ENCODE peak calls at places on chromosomes 4 and X, in ten cellular contexts. Q is pancreas, M is Calu3, G is fibroblast of lung, S is foreskin keratinocyte, K is testis, F is psoas muscle, O is HFF-Myc, N is fibroblast of the aortic adventitia, D is lung. H is an unnamed sample.

GRCh38 chrX:136546369-136546768 is 14.4 kb downstream of the VGLL1 start:
- DNase-seq in Q (no peak), M (no peak), G (no peak), S (no peak), K (no peak), F (no peak), O (no peak), N (no peak), D (no peak), H (no peak)

GRCh38 chr4:82753725-82754410 is 44.7 kb downstream of the SCD5 start:
- DNase-seq in Q (no peak), M (no peak), G (peak; percentile 36), S (peak; percentile 72), K (peak; percentile 41), F (peak; percentile 25), O (no peak), N (peak; percentile 61), D (no peak), H (no peak)

GRCh38 chr4:8589336-8589735 is 3.2 kb upstream of the CPZ start:
- DNase-seq in Q (no peak), M (no peak), G (no peak), S (no peak), K (no peak), F (no peak), O (no peak), N (no peak), D (no peak), H (no peak)

GRCh38 chrX:68721991-68722860 is 74.8 kb downstream of the STARD8 start:
- DNase-seq in Q (no peak), M (no peak), G (no peak), S (no peak), K (no peak), F (no peak), O (no peak), N (no peak), D (no peak), H (no peak)

GRCh38 chrX:131979116-131979515 is 44.0 kb upstream of the STK26 start:
- DNase-seq in Q (no peak), M (no peak), G (no peak), S (no peak), K (no peak), F (no peak), O (no peak), N (no peak), D (no peak), H (no peak)

GRCh38 chrX:146956760-146957159 is 142.2 kb upstream of the CXorf51A start:
- DNase-seq in Q (no peak), M (no peak), G (no peak), S (no peak), K (no peak), F (no peak), O (no peak), N (no peak), D (no peak), H (no peak)

GRCh38 chr4:41579043-41579442 is 41.1 kb downstream of the LIMCH1 start:
- DNase-seq in Q (no peak), M (no peak), G (no peak), S (no peak), K (no peak), F (no peak), O (no peak), N (no peak), D (no peak), H (no peak)

GRCh38 chrX:46569621-46570020 is 3.9 kb upstream of the CHST7 start:
- DNase-seq in Q (no peak), M (no peak), G (no peak), S (no peak), K (no peak), F (no peak), O (no peak), N (no peak), D (no peak), H (no peak)

GRCh38 chr4:112318239-112319142 is 21.3 kb downstream of the ALPK1 start:
- DNase-seq in Q (no peak), M (no peak), G (no peak), S (no peak), K (no peak), F (no peak), O (no peak), N (no peak), D (no peak), H (peak; percentile 44)

GRCh38 chrX:24877854-24878650 is 137.7 kb downstream of the ARX start:
- DNase-seq in Q (no peak), M (no peak), G (no peak), S (no peak), K (no peak), F (no peak), O (no peak), N (no peak), D (no peak), H (peak; percentile 4)

GRCh38 chrX:38929966-38930421 is 128.7 kb downstream of the MID1IP1 start:
- DNase-seq in Q (no peak), M (no peak), G (peak; percentile 63), S (peak; percentile 68), K (no peak), F (peak; percentile 19), O (peak; percentile 10), N (peak; percentile 75), D (no peak), H (no peak)

GRCh38 chr4:101818362-101818761 is 27.8 kb downstream of the BANK1 start:
- DNase-seq in Q (no peak), M (no peak), G (no peak), S (no peak), K (no peak), F (no peak), O (no peak), N (peak; percentile 56), D (no peak), H (no peak)

GRCh38 chrX:17750436-17750835 is 13.1 kb downstream of the SCML1 start:
- DNase-seq in Q (no peak), M (no peak), G (no peak), S (no peak), K (no peak), F (no peak), O (no peak), N (no peak), D (no peak), H (no peak)

GRCh38 chr4:46254788-46255187 is 130.9 kb upstream of the GABRG1 start:
- DNase-seq in Q (no peak), M (no peak), G (peak; percentile 17), S (peak; percentile 10), K (no peak), F (no peak), O (no peak), N (no peak), D (no peak), H (no peak)

GRCh38 chrX:153981771-153982533 is 9.4 kb downstream of the TMEM187 start:
- DNase-seq in Q (peak; percentile 50), M (no peak), G (no peak), S (no peak), K (peak; percentile 78), F (peak; percentile 53), O (no peak), N (no peak), D (no peak), H (no peak)

GRCh38 chrX:111492085-111492484 is 19.4 kb upstream of the SERTM2 start:
- DNase-seq in Q (no peak), M (no peak), G (no peak), S (no peak), K (no peak), F (no peak), O (no peak), N (no peak), D (no peak), H (no peak)

GRCh38 chr4:153495480-153496206 is 29.5 kb downstream of the TMEM131L start:
- DNase-seq in Q (no peak), M (no peak), G (no peak), S (peak; percentile 93), K (no peak), F (no peak), O (no peak), N (no peak), D (no peak), H (no peak)

GRCh38 chrX:11698747-11699146 is 33.0 kb upstream of the ARHGAP6 start:
- DNase-seq in Q (no peak), M (no peak), G (peak; percentile 27), S (no peak), K (no peak), F (no peak), O (no peak), N (peak; percentile 63), D (no peak), H (no peak)

GRCh38 chr4:185457136-185457535 is 14.4 kb downstream of the CCDC110 start:
- DNase-seq in Q (peak; percentile 46), M (no peak), G (no peak), S (no peak), K (no peak), F (no peak), O (no peak), N (no peak), D (no peak), H (no peak)

DNA sequence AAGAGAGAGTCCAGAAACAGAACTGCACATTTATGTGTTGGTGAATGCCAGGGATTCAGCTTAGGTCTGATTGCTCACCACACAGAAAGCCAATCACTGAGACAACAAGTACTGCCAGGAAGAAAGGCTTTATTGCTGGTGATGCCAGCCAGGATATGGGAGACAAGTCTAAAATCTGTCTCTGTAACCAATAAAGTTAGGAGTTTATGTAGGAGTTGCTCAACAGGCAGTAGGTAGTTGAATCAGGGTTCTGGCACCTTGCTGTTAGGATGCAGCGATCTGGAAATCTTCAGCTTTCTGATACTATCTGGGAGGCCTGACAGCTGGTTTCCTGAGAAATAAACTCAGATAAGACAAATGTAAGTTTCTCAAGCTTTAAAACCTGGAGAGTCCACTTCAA is 120.2 kb upstream of the ENPP6 start:
- DNase-seq in Q (no peak), M (no peak), G (no peak), S (no peak), K (no peak), F (no peak), O (no peak), N (peak; percentile 35), D (no peak), H (no peak)
- TF ChIP-seq CTCF in Q (no peak), M (no peak), G (no peak), S (no peak), K (no peak), F (no peak), O (no peak), N (no peak), D (no peak), H (no peak)

GRCh38 chr4:52105276-52105675 is 54.2 kb downstream of the SPATA18 start:
- DNase-seq in Q (no peak), M (no peak), G (no peak), S (no peak), K (no peak), F (no peak), O (no peak), N (no peak), D (no peak), H (no peak)
- TF ChIP-seq CTCF in Q (no peak), M (no peak), G (no peak), S (no peak), K (no peak), F (no peak), O (no peak), N (no peak), D (no peak), H (no peak)

GRCh38 chr4:140049924-140050681 is 103.9 kb downstream of the MAML3 start:
- DNase-seq in Q (no peak), M (no peak), G (peak; percentile 64), S (no peak), K (peak; percentile 32), F (no peak), O (no peak), N (peak; percentile 54), D (no peak), H (peak; percentile 31)
- TF ChIP-seq CTCF in Q (no peak), M (peak; percentile 18), G (peak; percentile 21), S (peak; percentile 53), K (no peak), F (peak; percentile 23), O (peak; percentile 43), N (peak; percentile 36), D (no peak), H (peak; percentile 12)

GRCh38 chr4:151455212-151455611 is 46.2 kb downstream of the FHIP1A start:
- DNase-seq in Q (no peak), M (no peak), G (no peak), S (no peak), K (no peak), F (no peak), O (no peak), N (no peak), D (no peak), H (no peak)
- TF ChIP-seq CTCF in Q (no peak), M (no peak), G (no peak), S (peak; percentile 33), K (no peak), F (peak; percentile 18), O (no peak), N (no peak), D (no peak), H (no peak)